ENCODE peak calls at places on chromosomes 4 and X, in six cellular contexts. B is H1, I is HepG2, C is GM12878, S is GM12891, W is K562. G is an unnamed sample.

GRCh38 chr4:83281326-83281725 is 3.3 kb downstream of the COQ2 start:
- DNase-seq in B (no peak), I (no peak), C (no peak), S (no peak), W (no peak), G (no peak)

GRCh38 chr4:151117371-151117962 is 18.0 kb downstream of the RPS3A start:
- DNase-seq in B (peak), I (peak), C (no peak), S (peak), W (peak), G (peak)

GRCh38 chr4:74109116-74109791 is 10.3 kb upstream of the CXCL2 start:
- DNase-seq in B (no peak), I (no peak), C (no peak), S (no peak), W (no peak), G (no peak)

GRCh38 chrX:28042826-28043564 is 61.7 kb upstream of the DCAF8L1 start:
- DNase-seq in B (no peak), I (no peak), C (no peak), S (no peak), W (no peak), G (no peak)

GRCh38 chr4:20544645-20545044 is 155.6 kb upstream of the PACRGL start:
- DNase-seq in B (no peak), I (peak), C (no peak), S (no peak), W (peak), G (no peak)

GRCh38 chr4:111281219-111281618 is 658.3 kb upstream of the PITX2 start:
- DNase-seq in B (no peak), I (no peak), C (no peak), S (no peak), W (no peak), G (no peak)

GRCh38 chrX:120857240-120857639 is 18.4 kb downstream of the CT47B1 start:
- DNase-seq in B (peak), I (no peak), C (no peak), S (no peak), W (no peak), G (no peak)

GRCh38 chrX:134020910-134021309 is 35.5 kb upstream of the GPC3 start:
- DNase-seq in B (no peak), I (peak), C (no peak), S (no peak), W (no peak), G (no peak)

GRCh38 chrX:134338527-134338926 is 101.5 kb downstream of the CCDC160 start:
- DNase-seq in B (no peak), I (no peak), C (peak), S (no peak), W (no peak), G (no peak)

GRCh38 chrX:2547746-2548145 is 47.0 kb upstream of the DHRSX start:
- DNase-seq in B (no peak), I (no peak), C (no peak), S (no peak), W (no peak), G (no peak)

GRCh38 chr4:76550966-76551780 is 116.1 kb downstream of the SHROOM3 start:
- DNase-seq in B (no peak), I (no peak), C (no peak), S (no peak), W (no peak), G (no peak)

GRCh38 chr4:111650553-111651183 is 494.6 kb upstream of the FAM241A start:
- DNase-seq in B (no peak), I (no peak), C (no peak), S (no peak), W (no peak), G (no peak)

GRCh38 chr4:105192474-105192873 is 45.8 kb downstream of the TET2 start:
- DNase-seq in B (no peak), I (no peak), C (no peak), S (no peak), W (no peak), G (no peak)

GRCh38 chr4:184347251-184348239 is 126.8 kb downstream of the IRF2 start:
- DNase-seq in B (peak), I (no peak), C (peak), S (no peak), W (peak), G (no peak)

GRCh38 chr4:89158884-89159503 is 47.7 kb downstream of the TIGD2 start:
- DNase-seq in B (no peak), I (peak), C (no peak), S (no peak), W (peak), G (no peak)

GRCh38 chr4:6199344-6199921 is 916 bp downstream of the JAKMIP1 start:
- DNase-seq in B (peak), I (no peak), C (no peak), S (no peak), W (no peak), G (no peak)

GRCh38 chrX:64206556-64207162 is 1.2 kb upstream of the AMER1 start:
- DNase-seq in B (no peak), I (no peak), C (no peak), S (no peak), W (no peak), G (no peak)

GRCh38 chr4:168711197-168712120 is 214.6 kb downstream of the PALLD start:
- DNase-seq in B (no peak), I (no peak), C (no peak), S (no peak), W (no peak), G (no peak)

GRCh38 chr4:163565228-163566040 is 70.9 kb downstream of the TMA16 start:
- DNase-seq in B (no peak), I (no peak), C (no peak), S (no peak), W (no peak), G (no peak)

GRCh38 chr4:40307627-40308497 is 27.3 kb upstream of the CHRNA9 start:
- DNase-seq in B (no peak), I (no peak), C (peak), S (no peak), W (peak), G (no peak)

GRCh38 chrX:116317409-116317808 is 119.0 kb upstream of the SLC6A14 start:
- DNase-seq in B (no peak), I (no peak), C (no peak), S (no peak), W (no peak), G (no peak)

GRCh38 chr4:121053601-121054143 is 18.7 kb downstream of the NDNF start:
- DNase-seq in B (no peak), I (no peak), C (no peak), S (no peak), W (no peak), G (no peak)

GRCh38 chrX:5051831-5052491 is 1176.7 kb downstream of the NLGN4X start:
- DNase-seq in B (no peak), I (no peak), C (no peak), S (no peak), W (no peak), G (no peak)

GRCh38 chr4:2402053-2402452 is 16.4 kb downstream of the ZFYVE28 start:
- DNase-seq in B (peak), I (peak), C (no peak), S (no peak), W (peak), G (no peak)

GRCh38 chr4:7394681-7395451 is 39.9 kb downstream of the PSAPL1 start:
- DNase-seq in B (peak), I (no peak), C (no peak), S (no peak), W (no peak), G (no peak)

GRCh38 chr4:68129793-68130192 is at the start of gene TMPRSS11F:
- DNase-seq in B (no peak), I (no peak), C (no peak), S (no peak), W (peak), G (no peak)

GRCh38 chrX:104047171-104047570 is 7.4 kb downstream of the H2BW2 start:
- DNase-seq in B (no peak), I (no peak), C (no peak), S (no peak), W (no peak), G (no peak)

GRCh38 chrX:43758044-43758443 is 101.9 kb downstream of the MAOA start:
- DNase-seq in B (no peak), I (no peak), C (no peak), S (no peak), W (no peak), G (no peak)

GRCh38 chrX:139077303-139078131 is 366.0 kb upstream of the FGF13 start:
- DNase-seq in B (no peak), I (no peak), C (no peak), S (no peak), W (no peak), G (no peak)

GRCh38 chr4:56731857-56732256 is 50.8 kb upstream of the HOPX start:
- DNase-seq in B (no peak), I (no peak), C (no peak), S (no peak), W (peak), G (no peak)

GRCh38 chr4:125280892-125281403 is 33.8 kb upstream of the FAT4 start:
- DNase-seq in B (no peak), I (no peak), C (no peak), S (no peak), W (no peak), G (no peak)

GRCh38 chr4:73998040-73999011 is at the start of gene CXCL5:
- DNase-seq in B (peak), I (no peak), C (no peak), S (no peak), W (no peak), G (no peak)

GRCh38 chrX:47629419-47630210 is at the start of gene CFP:
- DNase-seq in B (no peak), I (no peak), C (no peak), S (no peak), W (no peak), G (no peak)

GRCh38 chrX:11478971-11479370 is 185.8 kb downstream of the AMELX start:
- DNase-seq in B (no peak), I (no peak), C (no peak), S (no peak), W (no peak), G (no peak)

GRCh38 chrX:54494970-54495813 is 842 bp downstream of the FGD1 start:
- DNase-seq in B (peak), I (no peak), C (no peak), S (no peak), W (no peak), G (no peak)

GRCh38 chr4:10457255-10457801 is at the start of gene ZNF518B:
- DNase-seq in B (peak), I (no peak), C (no peak), S (peak), W (peak), G (peak)
- TF ChIP-seq POLR2AphosphoS5 in B (no peak), I (no peak), C (no peak), S (no peak), W (no peak), G (no peak)

DNA sequence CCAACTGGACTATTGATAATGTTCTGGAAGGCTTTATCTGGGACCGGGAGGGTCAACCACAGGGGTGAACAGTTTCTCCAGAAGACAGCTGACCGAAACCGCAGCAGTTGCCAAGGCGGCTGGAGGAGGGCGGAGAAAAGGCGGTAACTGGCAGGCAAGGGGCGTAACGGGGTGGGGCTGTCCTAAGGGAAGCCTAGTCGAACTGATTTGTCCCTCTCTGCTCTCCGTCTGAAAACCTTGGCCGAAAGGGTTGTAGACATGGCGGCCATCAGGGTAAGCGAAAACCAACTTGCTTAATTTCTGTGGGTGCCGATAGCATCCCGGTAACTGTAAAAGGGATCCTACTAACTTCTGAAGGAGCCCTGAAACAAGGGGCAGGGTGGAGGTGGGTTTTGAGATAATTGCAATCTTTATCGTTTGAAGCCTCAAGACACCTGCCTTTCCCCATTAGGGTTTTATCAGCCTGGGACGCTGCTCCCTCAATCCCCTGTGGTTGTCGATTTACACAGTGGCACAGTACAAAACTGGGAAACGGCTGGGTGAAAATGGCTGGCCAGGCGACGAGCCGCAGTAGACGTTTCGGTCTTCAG is at the start of gene APOOL:
- DNase-seq in B (peak), I (peak), C (peak), S (peak), W (peak), G (peak)
- TF ChIP-seq POLR2A in B (peak), I (peak), C (peak), S (peak), W (peak), G (peak)

GRCh38 chr4:86032476-86033022 is 327.3 kb downstream of the MAPK10 start:
- DNase-seq in B (no peak), I (no peak), C (no peak), S (no peak), W (no peak), G (no peak)
- TF ChIP-seq TAF1 in B (no peak), I (no peak), C (no peak), S (no peak), W (no peak), G (no peak)

GRCh38 chr4:153804742-153805141 is 15.9 kb upstream of the SFRP2 start:
- DNase-seq in B (no peak), I (no peak), C (no peak), S (no peak), W (no peak), G (no peak)
- TF ChIP-seq POLR2AphosphoS5 in B (no peak), I (no peak), C (no peak), S (no peak), W (no peak), G (no peak)

GRCh38 chr4:182343435-182343834 is 100.2 kb downstream of the TENM3 start:
- DNase-seq in B (peak), I (no peak), C (no peak), S (no peak), W (no peak), G (no peak)

GRCh38 chr4:182337366-182337765 is 94.2 kb downstream of the TENM3 start:
- DNase-seq in B (no peak), I (no peak), C (no peak), S (no peak), W (no peak), G (no peak)

GRCh38 chr4:182338731-182339130 is 95.5 kb downstream of the TENM3 start:
- DNase-seq in B (no peak), I (no peak), C (no peak), S (no peak), W (no peak), G (no peak)

GRCh38 chr4:182339246-182339645 is 96.0 kb downstream of the TENM3 start:
- DNase-seq in B (no peak), I (no peak), C (no peak), S (no peak), W (no peak), G (no peak)

GRCh38 chr4:182338059-182338458 is 94.9 kb downstream of the TENM3 start:
- DNase-seq in B (no peak), I (no peak), C (no peak), S (no peak), W (no peak), G (no peak)
- TF ChIP-seq POLR2A in B (no peak), I (no peak), C (no peak), S (no peak), W (no peak), G (no peak)

DNA sequence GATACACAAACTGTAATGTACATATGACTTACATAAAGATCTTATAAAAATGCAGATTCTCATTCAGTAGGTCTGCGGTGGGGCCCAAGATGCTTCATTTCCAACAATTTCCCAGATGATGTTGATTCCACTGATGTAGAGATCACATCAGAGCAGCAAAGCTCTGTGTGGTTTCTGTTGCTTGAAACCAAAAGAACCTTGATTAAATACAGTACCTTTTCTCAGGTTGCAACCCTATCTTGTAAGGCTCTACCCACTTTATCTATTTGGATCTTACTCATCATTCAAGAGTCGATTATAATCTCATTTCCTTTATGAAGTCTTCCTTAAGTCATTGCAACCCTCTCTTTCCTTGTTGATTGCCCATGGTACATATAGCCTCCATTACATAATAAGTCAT is 816.8 kb downstream of the RPA4 start:
- DNase-seq in B (no peak), I (no peak), C (no peak), S (no peak), W (no peak), G (no peak)
- TF ChIP-seq TAF1 in B (no peak), I (no peak), C (no peak), S (no peak), W (no peak), G (no peak)

DNA sequence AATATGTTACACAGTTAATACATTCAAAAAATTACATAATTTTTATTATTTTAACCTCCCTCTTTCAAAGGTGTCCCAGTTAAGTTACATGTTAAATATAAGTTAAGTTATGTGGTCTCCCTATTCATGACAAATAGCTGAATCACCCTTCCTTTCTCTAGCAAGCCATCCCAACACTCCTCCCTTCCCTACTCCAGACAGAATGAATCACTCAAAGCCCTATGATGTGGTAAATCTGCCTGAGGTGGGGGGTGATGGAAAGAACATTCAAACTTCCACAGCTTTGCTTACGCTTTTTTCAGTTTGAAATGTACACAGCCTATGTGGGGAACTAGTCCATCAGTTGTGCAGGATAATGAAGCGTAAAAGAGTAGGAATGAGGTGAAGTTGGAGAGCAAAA is 90.1 kb downstream of the CXCL13 start:
- DNase-seq in B (no peak), I (peak), C (no peak), S (no peak), W (no peak), G (no peak)
- TF ChIP-seq POLR2AphosphoS5 in B (no peak), I (no peak), C (no peak), S (no peak), W (no peak), G (no peak)

G was measured in GM12892.